ENCODE peak calls at places on chromosomes 6 and 20, in five cellular contexts. F is A549, Z is HepG2, S is K562, I is GM12878. T is an unnamed sample.
A peak's percentile ranks its signal among the peaks of the same experiment; 100 is the strongest.

GRCh38 chr6:165729307-165729936 is 66.4 kb upstream of the PDE10A start:
- DNase-seq in I (no peak), S (peak; percentile 55), Z (peak; percentile 13), F (peak; percentile 54), T (peak; percentile 35)

GRCh38 chr20:17407550-17407949 is 123.6 kb downstream of the BFSP1 start:
- DNase-seq in S (no peak), I (no peak), F (no peak), Z (no peak), T (no peak)

GRCh38 chr20:1934578-1935573 is 39.7 kb downstream of the SIRPA start:
- DNase-seq in F (no peak), I (no peak), Z (no peak), S (no peak), T (peak; percentile 98)

GRCh38 chr6:21636876-21637275 is 43.3 kb downstream of the SOX4 start:
- DNase-seq in Z (no peak), S (no peak), F (no peak), I (no peak), T (no peak)

GRCh38 chr6:3759656-3760245 is 8.2 kb upstream of the PXDC1 start:
- DNase-seq in I (no peak), S (no peak), F (no peak), Z (peak; percentile 43), T (no peak)

GRCh38 chr6:34179106-34179720 is 33.3 kb upstream of the GRM4 start:
- DNase-seq in S (no peak), Z (no peak), I (no peak), F (no peak), T (no peak)

GRCh38 chr6:47478233-47479155 is 905 bp downstream of the CD2AP start:
- DNase-seq in S (peak; percentile 87), I (no peak), Z (peak; percentile 43), F (peak; percentile 21), T (no peak)

GRCh38 chr20:48492188-48493070 is 335.4 kb downstream of the PREX1 start:
- DNase-seq in S (no peak), I (no peak), F (no peak), Z (no peak), T (no peak)

GRCh38 chr6:134425521-134426316 is 107.8 kb upstream of the SGK1 start:
- DNase-seq in Z (no peak), S (no peak), F (no peak), I (no peak), T (no peak)

GRCh38 chr6:29917843-29918242 is 24.5 kb upstream of the HLA-A start:
- DNase-seq in S (peak; percentile 41), Z (no peak), I (no peak), F (no peak), T (peak; percentile 49)

GRCh38 chr6:13787146-13787545 is 27.2 kb downstream of the MCUR1 start:
- DNase-seq in I (no peak), S (no peak), F (no peak), Z (no peak), T (no peak)

GRCh38 chr6:39362487-39362865 is 40.0 kb upstream of the KCNK16 start:
- DNase-seq in F (no peak), Z (no peak), S (peak; percentile 27), I (no peak), T (peak; percentile 16)

GRCh38 chr6:66731310-66731709 is 1024.3 kb upstream of the EYS start:
- DNase-seq in F (no peak), S (no peak), Z (no peak), I (no peak), T (no peak)

GRCh38 chr6:33723576-33724085 is 12.1 kb upstream of the UQCC2 start:
- DNase-seq in I (no peak), S (no peak), F (no peak), Z (no peak), T (no peak)

GRCh38 chr20:51019598-51020592 is 3.0 kb downstream of the KCNG1 start:
- DNase-seq in S (no peak), I (no peak), Z (no peak), F (no peak), T (no peak)

GRCh38 chr6:41801380-41801779 is 13.9 kb downstream of the TOMM6 start:
- DNase-seq in S (peak; percentile 33), Z (no peak), F (no peak), I (no peak), T (no peak)

GRCh38 chr20:32218156-32218900 is 10.6 kb downstream of the POFUT1 start:
- DNase-seq in Z (no peak), I (no peak), F (no peak), S (no peak), T (no peak)

GRCh38 chr6:144809120-144809519 is 524.0 kb downstream of the UTRN start:
- DNase-seq in I (no peak), Z (no peak), F (no peak), S (no peak), T (no peak)

GRCh38 chr6:41976794-41977484 is 35.3 kb upstream of the CCND3 start:
- DNase-seq in Z (peak; percentile 34), I (no peak), S (peak; percentile 60), F (peak; percentile 50), T (no peak)

GRCh38 chr6:115216835-115217234 is 843.9 kb downstream of the FRK start:
- DNase-seq in S (no peak), F (no peak), I (no peak), Z (no peak), T (no peak)

GRCh38 chr20:48574383-48574782 is 253.4 kb downstream of the PREX1 start:
- DNase-seq in S (peak; percentile 20), Z (no peak), F (peak; percentile 29), I (no peak), T (peak; percentile 33)

GRCh38 chr6:119261944-119262284 is 87.6 kb downstream of the MAN1A1 start:
- DNase-seq in I (no peak), Z (peak; percentile 72), S (no peak), F (no peak), T (no peak)

GRCh38 chr20:4216866-4217265 is 201.5 kb upstream of the RNF24 start:
- DNase-seq in Z (no peak), F (no peak), S (no peak), I (no peak), T (no peak)

GRCh38 chr6:154479388-154480143 is 30.9 kb downstream of the CNKSR3 start:
- DNase-seq in Z (no peak), F (no peak), I (no peak), S (no peak), T (no peak)

GRCh38 chr6:104537185-104537584 is 322.5 kb downstream of the HACE1 start:
- DNase-seq in S (no peak), F (no peak), I (no peak), Z (no peak), T (no peak)

GRCh38 chr6:111210074-111210729 is 122.9 kb downstream of the SLC16A10 start:
- DNase-seq in I (peak; percentile 30), Z (peak; percentile 60), F (peak; percentile 54), S (peak; percentile 62), T (peak; percentile 68)

GRCh38 chr6:13559968-13560650 is 14.3 kb upstream of the SIRT5 start:
- DNase-seq in F (no peak), I (no peak), Z (no peak), S (no peak), T (no peak)

GRCh38 chr6:55069132-55069781 is 105.1 kb upstream of the HCRTR2 start:
- DNase-seq in F (peak; percentile 4), Z (peak; percentile 49), S (peak; percentile 1), I (no peak), T (peak; percentile 39)

GRCh38 chr6:26065952-26066380 is 21.3 kb upstream of the HFE start:
- DNase-seq in F (peak; percentile 60), Z (peak; percentile 96), I (peak; percentile 73), S (peak; percentile 91), T (peak; percentile 88)

GRCh38 chr6:133952815-133953633 is at the start of gene TBPL1:
- DNase-seq in F (peak; percentile 73), I (peak; percentile 90), S (peak; percentile 99), Z (peak; percentile 91), T (peak; percentile 97)

GRCh38 chr6:85580104-85580877 is 13.4 kb downstream of the SNX14 start:
- DNase-seq in F (no peak), S (no peak), I (no peak), Z (peak; percentile 67), T (no peak)

GRCh38 chr6:149887343-149887742 is 10.6 kb downstream of the RAET1E start:
- DNase-seq in F (no peak), Z (no peak), I (no peak), S (no peak), T (no peak)

GRCh38 chr6:150328744-150329400 is 39.9 kb upstream of the IYD start:
- DNase-seq in I (no peak), S (no peak), Z (no peak), F (no peak), T (no peak)

GRCh38 chr6:4133941-4134838 is 1.2 kb downstream of the ECI2 start:
- DNase-seq in S (peak; percentile 79), Z (peak; percentile 57), I (no peak), F (peak; percentile 12), T (peak; percentile 76)

GRCh38 chr20:61043681-61044080 is 208.4 kb upstream of the CDH4 start:
- DNase-seq in I (no peak), F (no peak), Z (no peak), S (no peak), T (no peak)

GRCh38 chr20:43565758-43566104 is 6.9 kb downstream of the SGK2 start:
- DNase-seq in Z (no peak), F (no peak), S (no peak), I (no peak), T (no peak)

GRCh38 chr20:43563429-43563828 is 4.6 kb downstream of the SGK2 start:
- DNase-seq in I (no peak), Z (peak; percentile 45), F (no peak), S (peak; percentile 48), T (peak; percentile 67)

GRCh38 chr20:43564993-43565757 is 6.3 kb downstream of the SGK2 start:
- DNase-seq in I (no peak), S (no peak), Z (no peak), F (no peak), T (no peak)

GRCh38 chr20:43564455-43564854 is 5.6 kb downstream of the SGK2 start:
- DNase-seq in Z (no peak), S (no peak), F (no peak), I (no peak), T (no peak)

GRCh38 chr20:43563991-43564390 is 5.2 kb downstream of the SGK2 start:
- DNase-seq in Z (no peak), F (no peak), S (no peak), I (no peak), T (no peak)
- TF ChIP-seq MAX in Z (no peak), F (no peak), S (no peak), I (no peak), T (no peak)

DNA sequence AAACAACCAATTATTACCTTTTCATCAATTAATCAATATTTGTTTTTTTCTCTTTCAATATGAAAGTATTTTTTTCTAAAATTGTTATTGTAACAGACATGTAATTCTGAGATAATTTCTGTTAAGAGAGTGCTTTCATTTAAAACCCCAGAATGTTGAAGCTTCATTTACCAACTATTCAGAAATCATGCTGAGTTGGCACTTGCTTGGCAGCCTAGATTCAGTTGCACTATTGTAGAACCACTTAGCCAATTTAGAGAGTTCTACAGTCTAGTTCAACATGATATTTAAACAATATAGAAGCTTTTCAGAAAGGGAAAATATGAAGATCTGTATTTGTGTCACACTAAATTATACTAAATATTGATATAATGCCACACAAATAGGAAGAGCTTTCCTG is 56.1 kb upstream of the NKAIN2 start:
- DNase-seq in S (no peak), F (no peak), Z (no peak), I (no peak), T (no peak)
- H3K4me3 ChIP-seq in S (no peak overlapping the region), F (no peak overlapping the region), Z (no peak overlapping the region), I (no peak overlapping the region), T (no peak overlapping the region)

GRCh38 chr6:129351807-129352206 is 358.2 kb downstream of the ARHGAP18 start:
- DNase-seq in Z (no peak), F (no peak), S (no peak), I (no peak), T (no peak)
- TF ChIP-seq MYC in Z (no peak), F (no peak), S (no peak), I (no peak), T (no peak)

GRCh38 chr6:7166410-7167293 is 58.9 kb downstream of the RREB1 start:
- DNase-seq in F (no peak), I (no peak), Z (no peak), S (peak; percentile 93), T (peak; percentile 92)
- TF ChIP-seq MAX in F (no peak), I (no peak), Z (no peak), S (no peak), T (peak; percentile 24)

T was measured in NB4.